ENCODE peak calls at places on chromosomes 5 and 9, in eight cellular contexts. P is lung, J is heart right ventricle, C is endothelial cell of umbilical vein, I is GM20000, E is fibroblast of the aortic adventitia, X is epithelial cell of esophagus, Q is psoas muscle. S is an unnamed sample.

GRCh38 chr9:38110476-38110875 is 41.4 kb upstream of the SHB start:
- DNase-seq in C (no peak), Q (no peak), P (no peak), J (no peak), X (no peak), I (no peak), E (no peak), S (no peak)

GRCh38 chr5:124414973-124415372 is 331.5 kb downstream of the ZNF608 start:
- DNase-seq in I (no peak), J (no peak), E (no peak), Q (no peak), P (no peak), C (no peak), X (peak), S (no peak)

GRCh38 chr5:160434022-160434531 is 12.4 kb downstream of the PTTG1 start:
- DNase-seq in E (no peak), I (peak), J (no peak), P (no peak), C (no peak), X (peak), Q (no peak), S (peak)

GRCh38 chr9:127154390-127155191 is 32.2 kb upstream of the ANGPTL2 start:
- DNase-seq in I (peak), X (no peak), P (peak), C (peak), J (peak), Q (peak), E (peak), S (no peak)

GRCh38 chr9:133708770-133709611 is 29.2 kb downstream of the SARDH start:
- DNase-seq in I (peak), C (no peak), J (no peak), Q (peak), P (no peak), E (no peak), X (no peak), S (peak)

GRCh38 chr5:82355053-82355452 is 76.9 kb upstream of the RPS23 start:
- DNase-seq in Q (no peak), X (no peak), C (no peak), I (no peak), E (no peak), P (no peak), J (no peak), S (no peak)

GRCh38 chr5:35908814-35909213 is 29.6 kb downstream of the CAPSL start:
- DNase-seq in P (no peak), X (no peak), I (no peak), J (no peak), Q (no peak), C (no peak), E (no peak), S (peak)

GRCh38 chr5:65800775-65801174 is 78.8 kb downstream of the NLN start:
- DNase-seq in P (no peak), Q (no peak), E (peak), C (no peak), J (no peak), X (no peak), I (no peak), S (no peak)

GRCh38 chr5:59785701-59786100 is 107.8 kb downstream of the PDE4D start:
- DNase-seq in X (no peak), Q (no peak), E (no peak), P (no peak), I (no peak), C (no peak), J (no peak), S (no peak)

GRCh38 chr9:134525841-134526797 is 115.5 kb upstream of the COL5A1 start:
- DNase-seq in J (peak), C (no peak), I (no peak), X (no peak), E (peak), P (no peak), Q (peak), S (no peak)

GRCh38 chr9:22405869-22406659 is 40.6 kb upstream of the DMRTA1 start:
- DNase-seq in Q (no peak), J (no peak), X (no peak), P (no peak), E (no peak), C (no peak), I (no peak), S (no peak)

GRCh38 chr5:64612349-64612961 is 77.8 kb upstream of the SHISAL2B start:
- DNase-seq in Q (no peak), C (peak), X (peak), I (peak), E (peak), J (no peak), P (no peak), S (peak)

GRCh38 chr5:64619609-64620008 is 70.7 kb upstream of the SHISAL2B start:
- DNase-seq in I (no peak), J (no peak), Q (no peak), E (no peak), P (no peak), X (no peak), C (no peak), S (no peak)

GRCh38 chr5:64615895-64616294 is 74.4 kb upstream of the SHISAL2B start:
- DNase-seq in P (no peak), J (no peak), Q (no peak), I (no peak), E (no peak), X (no peak), C (no peak), S (no peak)
- TF ChIP-seq CTCF in P (no peak), J (no peak), Q (no peak), I (no peak), E (no peak), X (no peak), C (no peak), S (no peak)

GRCh38 chr5:146528232-146528631 is 12.2 kb upstream of the GPR151 start:
- DNase-seq in I (no peak), Q (no peak), P (no peak), C (peak), E (no peak), J (no peak), X (no peak), S (no peak)
- TF ChIP-seq CTCF in I (no peak), Q (no peak), P (no peak), C (peak), E (no peak), J (no peak), X (no peak), S (no peak)

GRCh38 chr9:129471201-129472019 is 149.5 kb downstream of the C9orf50 start:
- DNase-seq in E (no peak), Q (peak), X (no peak), P (no peak), C (no peak), J (no peak), I (no peak), S (peak)

GRCh38 chr9:129472651-129473102 is 148.2 kb downstream of the C9orf50 start:
- DNase-seq in J (no peak), P (no peak), X (no peak), I (no peak), E (no peak), C (peak), Q (no peak), S (no peak)

GRCh38 chr9:129467739-129468666 is 152.9 kb downstream of the C9orf50 start:
- DNase-seq in J (no peak), I (no peak), C (no peak), P (no peak), Q (no peak), E (no peak), X (no peak), S (no peak)

GRCh38 chr9:129469188-129469987 is 151.5 kb downstream of the C9orf50 start:
- DNase-seq in J (no peak), X (no peak), I (no peak), Q (no peak), C (no peak), E (no peak), P (no peak), S (no peak)

DNA sequence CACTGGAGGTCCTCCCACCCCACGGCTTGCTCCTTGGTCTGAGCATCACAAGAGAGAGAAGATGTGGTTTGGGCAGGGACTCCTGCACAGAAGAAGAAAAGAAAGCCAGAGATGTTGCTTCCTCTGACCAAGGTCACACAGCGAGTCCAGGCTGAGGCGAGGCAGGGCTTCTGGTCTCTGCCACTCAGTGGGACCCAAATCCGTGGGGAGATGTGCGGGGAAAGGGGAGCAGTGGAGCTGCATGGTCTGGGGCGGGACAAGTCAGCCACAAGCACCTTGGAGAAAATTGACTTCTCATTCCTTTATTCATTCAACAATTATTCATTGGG is 150.9 kb downstream of the C9orf50 start:
- DNase-seq in J (no peak), X (no peak), Q (no peak), E (no peak), I (no peak), C (no peak), P (no peak), S (no peak)
- TF ChIP-seq CTCF in J (no peak), X (no peak), Q (no peak), E (no peak), I (no peak), C (no peak), P (no peak), S (no peak)

DNA sequence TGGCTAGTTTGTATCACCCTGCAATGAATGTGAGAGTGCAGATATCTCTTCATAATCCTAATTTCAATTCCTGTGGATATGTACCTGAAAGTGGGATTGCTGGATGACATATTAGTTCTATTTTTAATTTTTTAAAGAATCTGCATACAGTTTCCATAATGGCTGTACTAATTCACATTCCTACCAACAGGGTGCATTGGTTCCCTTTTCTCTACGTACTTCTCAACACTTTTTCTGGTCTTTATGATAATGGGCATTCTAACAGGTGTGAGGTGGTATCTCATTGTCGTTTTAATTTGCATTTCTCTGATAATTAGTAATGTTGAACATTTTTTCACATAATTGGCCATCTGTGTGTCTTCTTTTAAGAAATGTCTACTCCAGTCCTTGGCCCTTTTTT is 927.5 kb downstream of the DTWD2 start:
- DNase-seq in C (no peak), P (no peak), X (peak), E (no peak), J (no peak), I (no peak), Q (no peak), S (no peak)
- TF ChIP-seq CTCF in C (no peak), P (no peak), X (no peak), E (no peak), J (no peak), I (no peak), Q (no peak), S (no peak)

DNA sequence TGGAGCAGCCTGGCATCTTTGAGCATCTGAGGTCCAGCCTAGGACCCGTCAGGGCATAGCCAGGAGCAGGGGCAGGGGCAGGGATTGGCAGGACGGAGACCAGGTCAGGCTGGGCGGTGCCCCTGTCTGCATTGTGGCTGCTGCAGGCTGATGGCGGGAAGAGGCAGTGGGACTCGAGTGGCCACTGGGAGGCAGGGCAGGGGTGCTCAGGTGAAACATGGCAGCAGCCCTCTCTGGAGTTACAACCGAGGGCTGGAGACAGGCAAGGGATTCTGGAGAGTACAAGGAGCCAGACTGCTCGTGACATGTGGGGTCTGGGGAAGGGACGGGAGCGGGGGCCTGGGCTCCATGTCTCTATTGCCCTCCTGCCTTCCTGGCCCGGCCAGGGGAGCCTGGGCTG is 97.4 kb upstream of the RAPGEF1 start:
- DNase-seq in E (no peak), I (no peak), P (no peak), J (peak), C (no peak), X (peak), Q (peak), S (peak)
- TF ChIP-seq CTCF in E (no peak), I (no peak), P (no peak), J (peak), C (peak), X (no peak), Q (peak), S (no peak)

S was measured in activated CD8-positive, alpha-beta T cell treated with anti-CD3 and anti-CD28 coated beads for 36 hours.